ENCODE peak calls at places on chromosomes 2 and 18, in nine cellular contexts. One of them, this sample, is unnamed.

GRCh38 chr18:3877678-3878077 is 427.7 kb downstream of the TGIF1 start:
- DNase-seq in H1: no peak
- DNase-seq in K562: no peak
- DNase-seq in GM12878: no peak
- DNase-seq in tibial nerve: no peak
- DNase-seq in A549: no peak
- DNase-seq in HepG2: no peak
- DNase-seq in transverse colon: no peak
- DNase-seq in SK-N-SH: no peak
- DNase-seq in this sample: no peak

GRCh38 chr2:85754313-85755095 is 713 bp downstream of the ATOH8 start:
- DNase-seq in tibial nerve: no peak
- DNase-seq in SK-N-SH: peak
- DNase-seq in GM12878: no peak
- DNase-seq in HepG2: peak
- DNase-seq in transverse colon: peak
- DNase-seq in K562: no peak
- DNase-seq in H1: no peak
- DNase-seq in A549: no peak
- DNase-seq in this sample: no peak

GRCh38 chr18:31546476-31546875 is 45.2 kb upstream of the TTR start:
- DNase-seq in transverse colon: no peak
- DNase-seq in GM12878: no peak
- DNase-seq in SK-N-SH: no peak
- DNase-seq in A549: no peak
- DNase-seq in K562: no peak
- DNase-seq in tibial nerve: no peak
- DNase-seq in H1: no peak
- DNase-seq in HepG2: no peak
- DNase-seq in this sample: no peak

GRCh38 chr2:236517463-236518077 is 52.1 kb upstream of the ACKR3 start:
- DNase-seq in A549: no peak
- DNase-seq in HepG2: no peak
- DNase-seq in H1: no peak
- DNase-seq in tibial nerve: no peak
- DNase-seq in GM12878: no peak
- DNase-seq in SK-N-SH: no peak
- DNase-seq in K562: no peak
- DNase-seq in transverse colon: no peak
- DNase-seq in this sample: no peak

GRCh38 chr2:241389697-241390096 is 33.6 kb downstream of the FARP2 start:
- DNase-seq in K562: no peak
- DNase-seq in GM12878: no peak
- DNase-seq in H1: no peak
- DNase-seq in HepG2: no peak
- DNase-seq in transverse colon: no peak
- DNase-seq in A549: no peak
- DNase-seq in tibial nerve: no peak
- DNase-seq in SK-N-SH: no peak
- DNase-seq in this sample: no peak

GRCh38 chr2:154143105-154143504 is 271.4 kb downstream of the GALNT13 start:
- DNase-seq in GM12878: no peak
- DNase-seq in H1: peak
- DNase-seq in K562: no peak
- DNase-seq in tibial nerve: no peak
- DNase-seq in A549: no peak
- DNase-seq in transverse colon: no peak
- DNase-seq in SK-N-SH: no peak
- DNase-seq in HepG2: no peak
- DNase-seq in this sample: no peak

GRCh38 chr2:30942430-30942829 is 135.2 kb upstream of the CAPN13 start:
- DNase-seq in GM12878: no peak
- DNase-seq in SK-N-SH: no peak
- DNase-seq in A549: no peak
- DNase-seq in transverse colon: no peak
- DNase-seq in tibial nerve: no peak
- DNase-seq in H1: no peak
- DNase-seq in K562: no peak
- DNase-seq in HepG2: no peak
- DNase-seq in this sample: no peak

GRCh38 chr2:172859821-172860707 is 124.4 kb downstream of the RAPGEF4 start:
- DNase-seq in transverse colon: no peak
- DNase-seq in A549: no peak
- DNase-seq in GM12878: no peak
- DNase-seq in SK-N-SH: peak
- DNase-seq in H1: no peak
- DNase-seq in K562: no peak
- DNase-seq in tibial nerve: no peak
- DNase-seq in HepG2: no peak
- DNase-seq in this sample: no peak

GRCh38 chr2:200297100-200297499 is 9.4 kb upstream of the SPATS2L start:
- DNase-seq in tibial nerve: no peak
- DNase-seq in H1: no peak
- DNase-seq in HepG2: no peak
- DNase-seq in SK-N-SH: no peak
- DNase-seq in transverse colon: no peak
- DNase-seq in A549: no peak
- DNase-seq in K562: no peak
- DNase-seq in GM12878: no peak
- DNase-seq in this sample: no peak

GRCh38 chr2:235709124-235709813 is 215.4 kb downstream of the AGAP1 start:
- DNase-seq in GM12878: no peak
- DNase-seq in transverse colon: peak
- DNase-seq in K562: no peak
- DNase-seq in tibial nerve: no peak
- DNase-seq in HepG2: peak
- DNase-seq in H1: no peak
- DNase-seq in A549: peak
- DNase-seq in SK-N-SH: no peak
- DNase-seq in this sample: peak

GRCh38 chr18:74113711-74114110 is 33.9 kb downstream of the FBXO15 start:
- DNase-seq in GM12878: no peak
- DNase-seq in H1: no peak
- DNase-seq in transverse colon: no peak
- DNase-seq in tibial nerve: no peak
- DNase-seq in HepG2: no peak
- DNase-seq in A549: no peak
- DNase-seq in K562: no peak
- DNase-seq in SK-N-SH: no peak
- DNase-seq in this sample: no peak

GRCh38 chr18:7548721-7549120 is 18.4 kb upstream of the PTPRM start:
- DNase-seq in SK-N-SH: no peak
- DNase-seq in transverse colon: no peak
- DNase-seq in A549: no peak
- DNase-seq in GM12878: no peak
- DNase-seq in K562: no peak
- DNase-seq in tibial nerve: no peak
- DNase-seq in HepG2: no peak
- DNase-seq in H1: no peak
- DNase-seq in this sample: no peak

GRCh38 chr2:30135541-30135940 is 11.3 kb upstream of the YPEL5 start:
- DNase-seq in HepG2: no peak
- DNase-seq in GM12878: no peak
- DNase-seq in K562: no peak
- DNase-seq in H1: no peak
- DNase-seq in A549: no peak
- DNase-seq in tibial nerve: no peak
- DNase-seq in transverse colon: no peak
- DNase-seq in SK-N-SH: no peak
- DNase-seq in this sample: no peak

GRCh38 chr2:38279201-38279600 is 97.9 kb downstream of the ATL2 start:
- DNase-seq in transverse colon: no peak
- DNase-seq in HepG2: no peak
- DNase-seq in A549: no peak
- DNase-seq in tibial nerve: no peak
- DNase-seq in H1: no peak
- DNase-seq in SK-N-SH: no peak
- DNase-seq in K562: no peak
- DNase-seq in GM12878: no peak
- DNase-seq in this sample: no peak

GRCh38 chr2:150570712-150571111 is 83.2 kb upstream of the RND3 start:
- DNase-seq in transverse colon: no peak
- DNase-seq in GM12878: no peak
- DNase-seq in SK-N-SH: no peak
- DNase-seq in tibial nerve: no peak
- DNase-seq in HepG2: no peak
- DNase-seq in A549: peak
- DNase-seq in K562: no peak
- DNase-seq in H1: no peak
- DNase-seq in this sample: no peak

GRCh38 chr2:148578493-148578884 is 66.1 kb upstream of the EPC2 start:
- DNase-seq in HepG2: no peak
- DNase-seq in tibial nerve: no peak
- DNase-seq in transverse colon: no peak
- DNase-seq in SK-N-SH: no peak
- DNase-seq in H1: no peak
- DNase-seq in GM12878: no peak
- DNase-seq in K562: no peak
- DNase-seq in A549: no peak
- DNase-seq in this sample: no peak
- TF ChIP-seq CTCF in HepG2: no peak
- TF ChIP-seq CTCF in tibial nerve: no peak
- TF ChIP-seq CTCF in transverse colon: no peak
- TF ChIP-seq CTCF in SK-N-SH: no peak
- TF ChIP-seq CTCF in H1: no peak
- TF ChIP-seq CTCF in GM12878: no peak
- TF ChIP-seq CTCF in K562: no peak
- TF ChIP-seq CTCF in A549: no peak
- TF ChIP-seq CTCF in this sample: no peak

GRCh38 chr2:53504507-53504906 is 263.1 kb upstream of the CHAC2 start:
- DNase-seq in H1: no peak
- DNase-seq in HepG2: no peak
- DNase-seq in tibial nerve: no peak
- DNase-seq in K562: no peak
- DNase-seq in transverse colon: no peak
- DNase-seq in GM12878: no peak
- DNase-seq in SK-N-SH: no peak
- DNase-seq in A549: no peak
- DNase-seq in this sample: no peak
- TF ChIP-seq EP300 in H1: no peak
- TF ChIP-seq EP300 in HepG2: no peak
- TF ChIP-seq EP300 in tibial nerve: no peak
- TF ChIP-seq EP300 in K562: no peak
- TF ChIP-seq EP300 in transverse colon: no peak
- TF ChIP-seq EP300 in GM12878: no peak
- TF ChIP-seq EP300 in SK-N-SH: no peak
- TF ChIP-seq EP300 in A549: no peak
- TF ChIP-seq EP300 in this sample: no peak

DNA sequence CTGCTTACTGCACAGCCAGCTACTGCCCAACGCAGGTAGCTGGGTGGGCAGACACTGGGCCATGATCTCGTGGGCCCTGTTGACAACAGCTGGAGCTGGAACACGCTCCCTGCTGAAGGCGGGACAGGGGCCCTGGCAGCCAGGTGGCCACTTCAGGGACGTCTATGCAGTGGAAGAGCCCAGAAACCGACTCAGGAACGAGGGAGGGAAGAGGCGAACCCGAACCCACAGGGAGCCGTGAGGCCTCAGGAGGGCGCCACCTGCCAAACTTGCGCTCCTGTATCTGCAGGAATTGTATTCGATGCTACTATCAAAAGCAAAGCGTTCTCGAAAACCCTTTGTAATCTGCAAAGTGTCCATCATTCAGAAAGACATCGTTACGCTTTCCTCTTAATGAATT is 198.4 kb downstream of the EIPR1 start:
- DNase-seq in HepG2: no peak
- DNase-seq in H1: no peak
- DNase-seq in transverse colon: no peak
- DNase-seq in SK-N-SH: peak
- DNase-seq in K562: peak
- DNase-seq in GM12878: no peak
- DNase-seq in tibial nerve: no peak
- DNase-seq in A549: no peak
- DNase-seq in this sample: no peak
- TF ChIP-seq CTCF in HepG2: peak
- TF ChIP-seq CTCF in H1: peak
- TF ChIP-seq CTCF in transverse colon: no peak
- TF ChIP-seq CTCF in SK-N-SH: peak
- TF ChIP-seq CTCF in K562: peak
- TF ChIP-seq CTCF in GM12878: peak
- TF ChIP-seq CTCF in tibial nerve: no peak
- TF ChIP-seq CTCF in A549: peak
- TF ChIP-seq CTCF in this sample: no peak

GRCh38 chr2:26184086-26184485 is 11.2 kb downstream of the GAREM2 start:
- DNase-seq in K562: no peak
- DNase-seq in transverse colon: no peak
- DNase-seq in H1: no peak
- DNase-seq in HepG2: no peak
- DNase-seq in tibial nerve: no peak
- DNase-seq in A549: no peak
- DNase-seq in SK-N-SH: no peak
- DNase-seq in GM12878: no peak
- DNase-seq in this sample: peak

GRCh38 chr2:26185304-26185928 is 12.5 kb downstream of the GAREM2 start:
- DNase-seq in SK-N-SH: peak
- DNase-seq in GM12878: no peak
- DNase-seq in tibial nerve: no peak
- DNase-seq in transverse colon: no peak
- DNase-seq in HepG2: no peak
- DNase-seq in H1: no peak
- DNase-seq in K562: no peak
- DNase-seq in A549: no peak
- DNase-seq in this sample: peak

GRCh38 chr2:26185954-26186353 is 13.1 kb downstream of the GAREM2 start:
- DNase-seq in SK-N-SH: peak
- DNase-seq in K562: no peak
- DNase-seq in A549: no peak
- DNase-seq in tibial nerve: no peak
- DNase-seq in GM12878: no peak
- DNase-seq in H1: no peak
- DNase-seq in HepG2: no peak
- DNase-seq in transverse colon: peak
- DNase-seq in this sample: peak

GRCh38 chr2:26186371-26186770 is 13.5 kb downstream of the GAREM2 start:
- DNase-seq in GM12878: no peak
- DNase-seq in tibial nerve: no peak
- DNase-seq in K562: no peak
- DNase-seq in A549: no peak
- DNase-seq in transverse colon: no peak
- DNase-seq in HepG2: no peak
- DNase-seq in H1: no peak
- DNase-seq in SK-N-SH: peak
- DNase-seq in this sample: peak

DNA sequence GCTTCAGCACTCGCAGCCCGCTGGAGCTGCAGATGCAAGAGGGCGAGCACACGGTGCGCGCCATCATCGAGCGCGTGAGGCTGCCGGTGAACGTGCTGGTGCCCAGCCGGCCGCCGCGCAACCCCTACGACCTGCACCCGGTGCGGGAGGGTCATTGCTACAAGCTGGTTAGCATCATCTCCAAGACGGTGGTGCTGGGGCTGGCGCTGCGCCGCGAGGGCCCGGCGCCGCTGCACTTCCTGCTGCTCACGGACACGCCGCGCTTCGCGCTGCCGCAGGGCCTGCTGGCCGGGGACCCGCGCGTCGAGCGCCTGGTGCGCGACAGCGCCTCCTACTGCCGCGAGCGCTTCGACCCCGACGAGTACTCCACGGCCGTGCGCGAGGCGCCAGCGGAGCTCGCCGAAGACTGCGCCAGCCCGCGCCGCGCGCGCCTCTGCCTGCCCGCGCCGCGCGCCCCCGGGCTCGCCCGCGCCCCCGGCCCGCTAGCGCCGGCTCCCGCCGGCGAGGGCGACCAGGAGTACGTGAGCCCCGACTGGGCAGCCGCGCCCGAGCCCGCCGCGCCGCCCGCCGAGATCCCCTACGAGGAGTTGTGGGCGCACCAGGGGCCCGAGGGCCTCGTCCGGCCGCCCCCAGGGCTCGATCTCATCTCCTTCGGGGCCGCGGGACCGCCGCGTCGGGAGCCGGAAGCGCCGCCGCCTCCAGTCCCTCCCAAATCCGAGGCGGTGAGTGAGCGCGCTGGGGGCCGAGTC is 11.8 kb downstream of the GAREM2 start:
- DNase-seq in tibial nerve: peak
- DNase-seq in K562: peak
- DNase-seq in HepG2: no peak
- DNase-seq in A549: peak
- DNase-seq in GM12878: peak
- DNase-seq in H1: peak
- DNase-seq in transverse colon: peak
- DNase-seq in SK-N-SH: peak
- DNase-seq in this sample: peak
- TF ChIP-seq EP300 in tibial nerve: no peak
- TF ChIP-seq EP300 in K562: peak
- TF ChIP-seq EP300 in HepG2: no peak
- TF ChIP-seq EP300 in A549: no peak
- TF ChIP-seq EP300 in GM12878: no peak
- TF ChIP-seq EP300 in H1: no peak
- TF ChIP-seq EP300 in transverse colon: no peak
- TF ChIP-seq EP300 in SK-N-SH: no peak
- TF ChIP-seq EP300 in this sample: no peak

This sample was measured in sigmoid colon.